ENCODE peak calls at places on chromosomes 5 and 9, in five cellular contexts. S is CD8-positive, alpha-beta T cell; C is fibroblast of lung; F is esophagus squamous epithelium; E is gastrocnemius medialis. G is an unnamed sample.

GRCh38 chr9:114216081-114216480 is 60.7 kb downstream of the COL27A1 start:
- DNase-seq in S (no peak), C (peak; percentile 49), F (no peak), E (no peak), G (peak; percentile 90)

GRCh38 chr5:138611295-138612220 is 36.4 kb upstream of the HSPA9 start:
- DNase-seq in S (no peak), C (peak; percentile 4), F (no peak), E (no peak), G (peak; percentile 50)

GRCh38 chr5:128630078-128630575 is 92.1 kb upstream of the FBN2 start:
- DNase-seq in S (no peak), C (no peak), F (no peak), E (no peak), G (no peak)

GRCh38 chr5:42597318-42597937 is 159.2 kb upstream of the CCDC152 start:
- DNase-seq in S (no peak), C (no peak), F (no peak), E (no peak), G (no peak)

GRCh38 chr5:11449217-11449616 is 455.0 kb downstream of the CTNND2 start:
- DNase-seq in S (no peak), C (no peak), F (no peak), E (no peak), G (no peak)

GRCh38 chr5:15203376-15203775 is 296.6 kb upstream of the FBXL7 start:
- DNase-seq in S (no peak), C (no peak), F (no peak), E (no peak), G (no peak)

GRCh38 chr5:140336388-140336787 is 10.0 kb downstream of the HBEGF start:
- DNase-seq in S (no peak), C (no peak), F (no peak), E (peak; percentile 21), G (no peak)

GRCh38 chr5:88172847-88173758 is 95.5 kb downstream of the TMEM161B start:
- DNase-seq in S (no peak), C (peak; percentile 7), F (no peak), E (no peak), G (no peak)

GRCh38 chr5:180790020-180790419 is 12.6 kb downstream of the MGAT1 start:
- DNase-seq in S (peak; percentile 42), C (no peak), F (no peak), E (no peak), G (no peak)
- TF ChIP-seq CTCF in S (no peak), C (no peak), F (no peak), E (no peak), G (no peak)

GRCh38 chr5:31235381-31235780 is 41.9 kb downstream of the CDH6 start:
- DNase-seq in S (no peak), C (peak; percentile 40), F (no peak), E (no peak), G (no peak)

GRCh38 chr5:31238497-31238896 is 45.0 kb downstream of the CDH6 start:
- DNase-seq in S (no peak), C (no peak), F (no peak), E (no peak), G (no peak)

GRCh38 chr5:31236339-31236738 is 42.9 kb downstream of the CDH6 start:
- DNase-seq in S (no peak), C (no peak), F (no peak), E (no peak), G (no peak)

GRCh38 chr5:31232273-31232888 is 38.9 kb downstream of the CDH6 start:
- DNase-seq in S (no peak), C (peak; percentile 66), F (no peak), E (no peak), G (no peak)

GRCh38 chr5:31237159-31237558 is 43.7 kb downstream of the CDH6 start:
- DNase-seq in S (no peak), C (no peak), F (no peak), E (no peak), G (no peak)
- TF ChIP-seq CTCF in S (no peak), C (no peak), F (no peak), E (no peak), G (no peak)

GRCh38 chr9:126631254-126631653 is 17.5 kb downstream of the LMX1B start:
- DNase-seq in S (no peak), C (no peak), F (no peak), E (no peak), G (no peak)
- TF ChIP-seq CTCF in S (no peak), C (no peak), F (no peak), E (no peak), G (no peak)

DNA sequence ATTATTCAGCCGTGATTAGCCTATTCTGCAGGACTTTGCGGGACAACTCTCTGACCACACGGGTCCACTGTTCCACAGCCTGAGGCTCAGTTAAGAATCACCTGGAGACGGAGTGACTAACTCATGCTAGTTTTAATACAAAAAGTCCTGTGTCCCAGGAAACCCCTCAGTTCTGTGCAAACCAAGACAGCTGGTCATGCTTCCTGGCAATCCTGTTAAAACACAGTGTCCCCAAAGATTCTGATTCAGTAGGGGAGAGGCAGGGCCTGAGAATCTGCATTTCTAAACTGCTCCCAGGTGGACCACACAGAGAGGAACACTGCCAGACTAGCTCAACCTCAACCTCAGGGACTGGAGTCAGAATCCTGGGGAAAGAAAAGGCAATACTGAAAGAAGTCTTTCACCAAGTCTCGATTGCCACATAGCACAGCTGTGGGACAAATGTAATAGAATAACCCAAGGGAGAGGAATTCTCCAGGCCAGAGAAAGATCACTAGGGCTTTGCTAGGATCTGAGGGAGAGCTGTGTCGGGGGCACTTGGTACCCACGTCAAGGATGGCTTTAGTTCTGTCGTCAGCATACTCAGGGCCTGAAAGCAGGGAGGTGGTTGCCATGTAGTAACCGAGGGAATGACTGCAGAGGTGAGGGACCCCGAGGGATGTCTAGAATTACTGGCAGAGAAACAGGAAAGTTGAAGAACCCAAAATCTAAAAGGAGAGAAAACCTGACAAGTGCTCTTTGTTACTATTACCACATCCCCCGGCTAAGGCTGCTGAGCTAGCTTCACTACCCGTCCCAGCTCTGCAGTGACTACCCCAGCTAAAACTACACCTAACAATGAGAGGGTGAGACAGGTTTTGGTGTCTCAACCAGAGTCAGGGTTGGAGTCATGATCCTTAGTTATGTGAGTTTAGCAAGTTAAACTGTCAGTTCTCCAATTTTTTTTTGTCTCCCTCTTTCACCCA is 8.6 kb downstream of the SUSD1 start:
- DNase-seq in S (no peak), C (peak; percentile 57), F (no peak), E (peak; percentile 23), G (no peak)
- TF ChIP-seq CTCF in S (no peak), C (no peak), F (no peak), E (no peak), G (no peak)

DNA sequence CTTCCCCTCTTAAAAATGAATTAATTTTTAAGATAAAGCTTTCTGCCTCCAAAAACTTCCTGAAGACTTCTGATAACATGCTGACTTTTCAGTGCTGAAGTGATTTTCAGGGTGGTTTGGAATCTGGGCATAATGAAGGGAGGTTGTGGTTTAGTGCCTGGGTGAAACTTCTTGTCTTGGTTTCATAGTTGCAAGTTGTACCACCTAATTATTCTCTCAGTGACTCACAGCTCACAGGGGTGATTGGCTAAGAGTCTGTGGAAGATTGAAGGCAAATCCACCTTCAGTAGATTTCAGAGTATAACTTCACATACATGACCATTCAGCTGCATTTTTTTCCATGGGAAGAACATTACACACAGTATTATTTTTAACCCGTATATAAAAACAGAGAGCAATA is 199.8 kb downstream of the PTTG1 start:
- DNase-seq in S (no peak), C (no peak), F (no peak), E (no peak), G (no peak)
- TF ChIP-seq CTCF in S (no peak), C (no peak), F (no peak), E (no peak), G (no peak)

G was measured in mesothelial cell of epicardium.